ENCODE peak calls at places on chromosomes 1 and 21, in seven cellular contexts. One of them, this sample, is unnamed.

GRCh38 chr1:31431351-31431750 is 18.3 kb downstream of the SERINC2 start:
- DNase-seq in kidney: no peak
- DNase-seq in type B pancreatic cell: no peak
- DNase-seq in fibroblast of lung: no peak
- DNase-seq in fibroblast of mammary gland: no peak
- DNase-seq in WTC11: no peak
- DNase-seq in lower leg skin: no peak
- DNase-seq in this sample: no peak

GRCh38 chr1:84103197-84103992 is 40.7 kb upstream of the PRKACB start:
- DNase-seq in kidney: peak; percentile 32
- DNase-seq in type B pancreatic cell: no peak
- DNase-seq in fibroblast of lung: peak; percentile 97
- DNase-seq in fibroblast of mammary gland: peak; percentile 92
- DNase-seq in WTC11: no peak
- DNase-seq in lower leg skin: no peak
- DNase-seq in this sample: no peak

GRCh38 chr1:153536618-153537375 is 1.0 kb upstream of the S100A6 start:
- DNase-seq in kidney: peak; percentile 87
- DNase-seq in type B pancreatic cell: no peak
- DNase-seq in fibroblast of lung: no peak
- DNase-seq in fibroblast of mammary gland: no peak
- DNase-seq in WTC11: no peak
- DNase-seq in lower leg skin: peak; percentile 62
- DNase-seq in this sample: no peak

GRCh38 chr1:110927484-110928075 is 36.1 kb downstream of the LRIF1 start:
- DNase-seq in kidney: no peak
- DNase-seq in type B pancreatic cell: no peak
- DNase-seq in fibroblast of lung: peak; percentile 1
- DNase-seq in fibroblast of mammary gland: peak; percentile 14
- DNase-seq in WTC11: no peak
- DNase-seq in lower leg skin: no peak
- DNase-seq in this sample: no peak

GRCh38 chr1:158112994-158113758 is 67.5 kb upstream of the CD1D start:
- DNase-seq in kidney: no peak
- DNase-seq in type B pancreatic cell: peak; percentile 78
- DNase-seq in fibroblast of lung: peak; percentile 20
- DNase-seq in fibroblast of mammary gland: peak; percentile 20
- DNase-seq in WTC11: peak; percentile 65
- DNase-seq in lower leg skin: no peak
- DNase-seq in this sample: peak; percentile 36

GRCh38 chr1:81703352-81703735 is 97.4 kb upstream of the ADGRL2 start:
- DNase-seq in kidney: no peak
- DNase-seq in type B pancreatic cell: no peak
- DNase-seq in fibroblast of lung: peak; percentile 79
- DNase-seq in fibroblast of mammary gland: peak; percentile 87
- DNase-seq in WTC11: no peak
- DNase-seq in lower leg skin: no peak
- DNase-seq in this sample: no peak

GRCh38 chr1:240385985-240386978 is 225.7 kb downstream of the GREM2 start:
- DNase-seq in kidney: no peak
- DNase-seq in type B pancreatic cell: no peak
- DNase-seq in fibroblast of lung: peak; percentile 96
- DNase-seq in fibroblast of mammary gland: peak; percentile 95
- DNase-seq in WTC11: no peak
- DNase-seq in lower leg skin: no peak
- DNase-seq in this sample: no peak

GRCh38 chr1:181490740-181491712 is 7.7 kb downstream of the CACNA1E start:
- DNase-seq in kidney: no peak
- DNase-seq in type B pancreatic cell: no peak
- DNase-seq in fibroblast of lung: no peak
- DNase-seq in fibroblast of mammary gland: peak; percentile 58
- DNase-seq in WTC11: no peak
- DNase-seq in lower leg skin: peak; percentile 23
- DNase-seq in this sample: no peak

GRCh38 chr1:214637722-214638473 is 34.9 kb downstream of the CENPF start:
- DNase-seq in kidney: no peak
- DNase-seq in type B pancreatic cell: no peak
- DNase-seq in fibroblast of lung: peak; percentile 50
- DNase-seq in fibroblast of mammary gland: peak; percentile 74
- DNase-seq in WTC11: no peak
- DNase-seq in lower leg skin: no peak
- DNase-seq in this sample: no peak

GRCh38 chr1:231162970-231163830 is 1.3 kb downstream of the TRIM67 start:
- DNase-seq in kidney: no peak
- DNase-seq in type B pancreatic cell: no peak
- DNase-seq in fibroblast of lung: no peak
- DNase-seq in fibroblast of mammary gland: no peak
- DNase-seq in WTC11: peak; percentile 36
- DNase-seq in lower leg skin: no peak
- DNase-seq in this sample: no peak

GRCh38 chr1:108598340-108598739 is 38.4 kb downstream of the EEIG2 start:
- DNase-seq in kidney: no peak
- DNase-seq in type B pancreatic cell: no peak
- DNase-seq in fibroblast of lung: peak; percentile 52
- DNase-seq in fibroblast of mammary gland: no peak
- DNase-seq in WTC11: no peak
- DNase-seq in lower leg skin: no peak
- DNase-seq in this sample: no peak

GRCh38 chr21:31855180-31855579 is 17.6 kb upstream of the HUNK start:
- DNase-seq in kidney: no peak
- DNase-seq in type B pancreatic cell: no peak
- DNase-seq in fibroblast of lung: no peak
- DNase-seq in fibroblast of mammary gland: no peak
- DNase-seq in WTC11: no peak
- DNase-seq in lower leg skin: no peak
- DNase-seq in this sample: no peak

GRCh38 chr1:243596441-243597183 is 253.4 kb downstream of the AKT3 start:
- DNase-seq in kidney: no peak
- DNase-seq in type B pancreatic cell: no peak
- DNase-seq in fibroblast of lung: peak; percentile 99
- DNase-seq in fibroblast of mammary gland: peak; percentile 98
- DNase-seq in WTC11: no peak
- DNase-seq in lower leg skin: no peak
- DNase-seq in this sample: no peak

GRCh38 chr1:154682252-154682651 is 74.3 kb upstream of the ADAR start:
- DNase-seq in kidney: no peak
- DNase-seq in type B pancreatic cell: no peak
- DNase-seq in fibroblast of lung: no peak
- DNase-seq in fibroblast of mammary gland: no peak
- DNase-seq in WTC11: no peak
- DNase-seq in lower leg skin: no peak
- DNase-seq in this sample: no peak

GRCh38 chr1:8460132-8460544 is 142.2 kb downstream of the SLC45A1 start:
- DNase-seq in kidney: no peak
- DNase-seq in type B pancreatic cell: no peak
- DNase-seq in fibroblast of lung: no peak
- DNase-seq in fibroblast of mammary gland: no peak
- DNase-seq in WTC11: peak; percentile 24
- DNase-seq in lower leg skin: no peak
- DNase-seq in this sample: no peak

GRCh38 chr1:183543619-183544204 is 46.5 kb downstream of the NCF2 start:
- DNase-seq in kidney: no peak
- DNase-seq in type B pancreatic cell: no peak
- DNase-seq in fibroblast of lung: peak; percentile 56
- DNase-seq in fibroblast of mammary gland: peak; percentile 75
- DNase-seq in WTC11: no peak
- DNase-seq in lower leg skin: no peak
- DNase-seq in this sample: no peak

GRCh38 chr1:44422161-44422560 is 17.1 kb downstream of the RNF220 start:
- DNase-seq in kidney: no peak
- DNase-seq in type B pancreatic cell: no peak
- DNase-seq in fibroblast of lung: no peak
- DNase-seq in fibroblast of mammary gland: no peak
- DNase-seq in WTC11: no peak
- DNase-seq in lower leg skin: no peak
- DNase-seq in this sample: no peak

GRCh38 chr1:7402548-7402850 is 368.6 kb upstream of the VAMP3 start:
- DNase-seq in kidney: no peak
- DNase-seq in type B pancreatic cell: no peak
- DNase-seq in fibroblast of lung: no peak
- DNase-seq in fibroblast of mammary gland: no peak
- DNase-seq in WTC11: no peak
- DNase-seq in lower leg skin: no peak
- DNase-seq in this sample: no peak

GRCh38 chr21:33899199-33899598 is 16.4 kb downstream of the ATP5PO start:
- DNase-seq in kidney: no peak
- DNase-seq in type B pancreatic cell: no peak
- DNase-seq in fibroblast of lung: peak; percentile 69
- DNase-seq in fibroblast of mammary gland: no peak
- DNase-seq in WTC11: no peak
- DNase-seq in lower leg skin: no peak
- DNase-seq in this sample: no peak

GRCh38 chr1:11116318-11116717 is 16.6 kb upstream of the EXOSC10 start:
- DNase-seq in kidney: no peak
- DNase-seq in type B pancreatic cell: no peak
- DNase-seq in fibroblast of lung: no peak
- DNase-seq in fibroblast of mammary gland: no peak
- DNase-seq in WTC11: no peak
- DNase-seq in lower leg skin: no peak
- DNase-seq in this sample: no peak

GRCh38 chr1:180291004-180291403 is 60.9 kb downstream of the LHX4 start:
- DNase-seq in kidney: no peak
- DNase-seq in type B pancreatic cell: no peak
- DNase-seq in fibroblast of lung: no peak
- DNase-seq in fibroblast of mammary gland: peak; percentile 67
- DNase-seq in WTC11: no peak
- DNase-seq in lower leg skin: no peak
- DNase-seq in this sample: no peak

GRCh38 chr1:65362545-65362944 is 53.2 kb downstream of the DNAJC6 start:
- DNase-seq in kidney: no peak
- DNase-seq in type B pancreatic cell: no peak
- DNase-seq in fibroblast of lung: no peak
- DNase-seq in fibroblast of mammary gland: no peak
- DNase-seq in WTC11: no peak
- DNase-seq in lower leg skin: no peak
- DNase-seq in this sample: no peak

GRCh38 chr1:40032240-40032891 is 8.2 kb upstream of the CAP1 start:
- DNase-seq in kidney: no peak
- DNase-seq in type B pancreatic cell: no peak
- DNase-seq in fibroblast of lung: peak; percentile 67
- DNase-seq in fibroblast of mammary gland: peak; percentile 75
- DNase-seq in WTC11: peak; percentile 31
- DNase-seq in lower leg skin: peak; percentile 42
- DNase-seq in this sample: no peak

DNA sequence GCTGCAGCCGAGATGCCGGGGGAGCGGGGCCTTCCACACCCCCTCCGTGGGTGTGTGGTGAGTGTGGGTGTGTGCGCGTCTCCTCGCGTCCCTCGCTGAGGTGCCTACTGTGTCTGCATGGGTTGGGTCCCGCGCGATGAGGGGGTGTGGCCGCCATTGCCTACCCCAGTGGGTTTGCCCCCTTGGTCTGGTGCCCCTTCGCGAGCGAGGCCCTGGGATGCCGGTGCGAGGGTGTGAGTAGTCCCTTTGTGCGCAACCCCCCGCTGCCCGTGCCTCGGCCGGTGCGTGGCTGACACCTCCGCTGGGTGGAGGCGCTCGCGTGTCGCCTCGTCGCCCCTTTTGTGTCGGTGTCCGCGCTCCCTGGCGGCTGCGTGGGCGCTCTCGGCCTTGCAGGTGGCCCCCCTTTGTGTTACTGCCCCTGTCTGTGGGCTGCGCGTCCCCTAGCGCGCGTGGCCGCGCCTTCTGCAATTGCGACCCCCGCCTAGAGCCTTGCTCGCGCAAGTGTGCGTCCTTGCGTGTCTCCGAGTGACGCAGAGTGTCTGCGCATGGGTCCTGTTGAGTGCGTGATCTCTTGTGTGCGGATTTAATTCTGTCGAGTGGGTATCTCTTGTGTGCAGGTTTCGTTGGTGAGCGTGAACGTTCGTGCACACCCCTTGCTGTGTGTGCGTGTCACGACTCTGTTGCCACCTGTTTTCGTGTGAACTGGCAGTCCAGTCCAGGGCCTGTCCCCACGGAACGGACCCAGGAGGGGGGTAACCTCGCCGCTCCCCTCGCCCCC is 552 bp downstream of the TTC3 start:
- DNase-seq in kidney: peak; percentile 92
- DNase-seq in type B pancreatic cell: no peak
- DNase-seq in fibroblast of lung: peak; percentile 63
- DNase-seq in fibroblast of mammary gland: peak; percentile 44
- DNase-seq in WTC11: no peak
- DNase-seq in lower leg skin: peak; percentile 56
- DNase-seq in this sample: no peak
- TF ChIP-seq CTCF in kidney: no peak
- TF ChIP-seq CTCF in type B pancreatic cell: no peak
- TF ChIP-seq CTCF in fibroblast of lung: no peak
- TF ChIP-seq CTCF in fibroblast of mammary gland: no peak
- TF ChIP-seq CTCF in WTC11: no peak
- TF ChIP-seq CTCF in lower leg skin: no peak
- TF ChIP-seq CTCF in this sample: no peak

GRCh38 chr1:226638608-226639007 is 90.0 kb downstream of the STUM start:
- DNase-seq in kidney: peak; percentile 48
- DNase-seq in type B pancreatic cell: no peak
- DNase-seq in fibroblast of lung: no peak
- DNase-seq in fibroblast of mammary gland: no peak
- DNase-seq in WTC11: no peak
- DNase-seq in lower leg skin: no peak
- DNase-seq in this sample: no peak

GRCh38 chr1:226635456-226635941 is 86.9 kb downstream of the STUM start:
- DNase-seq in kidney: peak; percentile 51
- DNase-seq in type B pancreatic cell: no peak
- DNase-seq in fibroblast of lung: no peak
- DNase-seq in fibroblast of mammary gland: no peak
- DNase-seq in WTC11: no peak
- DNase-seq in lower leg skin: no peak
- DNase-seq in this sample: no peak

GRCh38 chr1:226636847-226637096 is 88.2 kb downstream of the STUM start:
- DNase-seq in kidney: no peak
- DNase-seq in type B pancreatic cell: no peak
- DNase-seq in fibroblast of lung: no peak
- DNase-seq in fibroblast of mammary gland: no peak
- DNase-seq in WTC11: no peak
- DNase-seq in lower leg skin: no peak
- DNase-seq in this sample: no peak

GRCh38 chr1:226638001-226638601 is 89.5 kb downstream of the STUM start:
- DNase-seq in kidney: peak; percentile 67
- DNase-seq in type B pancreatic cell: no peak
- DNase-seq in fibroblast of lung: no peak
- DNase-seq in fibroblast of mammary gland: no peak
- DNase-seq in WTC11: no peak
- DNase-seq in lower leg skin: no peak
- DNase-seq in this sample: no peak

GRCh38 chr1:226637147-226637935 is 88.8 kb downstream of the STUM start:
- DNase-seq in kidney: peak; percentile 74
- DNase-seq in type B pancreatic cell: no peak
- DNase-seq in fibroblast of lung: no peak
- DNase-seq in fibroblast of mammary gland: peak; percentile 70
- DNase-seq in WTC11: peak; percentile 33
- DNase-seq in lower leg skin: no peak
- DNase-seq in this sample: no peak
- TF ChIP-seq CTCF in kidney: peak; percentile 4
- TF ChIP-seq CTCF in type B pancreatic cell: peak; percentile 59
- TF ChIP-seq CTCF in fibroblast of lung: peak; percentile 64
- TF ChIP-seq CTCF in fibroblast of mammary gland: peak; percentile 74
- TF ChIP-seq CTCF in WTC11: no peak
- TF ChIP-seq CTCF in lower leg skin: no peak
- TF ChIP-seq CTCF in this sample: no peak

GRCh38 chr1:204709960-204710912 is 24.7 kb upstream of the LRRN2 start:
- DNase-seq in kidney: no peak
- DNase-seq in type B pancreatic cell: no peak
- DNase-seq in fibroblast of lung: no peak
- DNase-seq in fibroblast of mammary gland: no peak
- DNase-seq in WTC11: peak; percentile 61
- DNase-seq in lower leg skin: no peak
- DNase-seq in this sample: no peak
- TF ChIP-seq CTCF in kidney: no peak
- TF ChIP-seq CTCF in type B pancreatic cell: no peak
- TF ChIP-seq CTCF in fibroblast of lung: no peak
- TF ChIP-seq CTCF in fibroblast of mammary gland: no peak
- TF ChIP-seq CTCF in WTC11: no peak
- TF ChIP-seq CTCF in lower leg skin: no peak
- TF ChIP-seq CTCF in this sample: no peak

GRCh38 chr1:174692313-174692712 is 244.5 kb downstream of the GPR52 start:
- DNase-seq in kidney: no peak
- DNase-seq in type B pancreatic cell: no peak
- DNase-seq in fibroblast of lung: peak; percentile 55
- DNase-seq in fibroblast of mammary gland: peak; percentile 48
- DNase-seq in WTC11: no peak
- DNase-seq in lower leg skin: no peak
- DNase-seq in this sample: no peak
- TF ChIP-seq CTCF in kidney: no peak
- TF ChIP-seq CTCF in type B pancreatic cell: peak; percentile 37
- TF ChIP-seq CTCF in fibroblast of lung: no peak
- TF ChIP-seq CTCF in fibroblast of mammary gland: peak; percentile 10
- TF ChIP-seq CTCF in WTC11: no peak
- TF ChIP-seq CTCF in lower leg skin: no peak
- TF ChIP-seq CTCF in this sample: no peak